ENCODE peak calls at places on chromosome 10, in nine cellular contexts. G, B, J, O, X, Q, T, M and W are unnamed samples.

GRCh38 chr10:13270877-13271551 is 28.9 kb downstream of the PHYH start:
- DNase-seq in M (no peak), B (no peak), T (no peak), G (no peak), X (no peak), O (no peak), J (peak; percentile 52), Q (no peak), W (no peak)

GRCh38 chr10:17510242-17510908 is 56.0 kb upstream of the ST8SIA6 start:
- DNase-seq in Q (no peak), B (no peak), T (no peak), J (no peak), G (no peak), X (peak; percentile 45), O (no peak), M (no peak), W (no peak)

GRCh38 chr10:61902448-61903183 is 1.1 kb downstream of the ARID5B start:
- DNase-seq in B (peak; percentile 34), X (peak; percentile 68), O (peak; percentile 48), J (peak; percentile 71), M (peak; percentile 21), T (no peak), Q (no peak), G (peak; percentile 70), W (peak; percentile 50)

GRCh38 chr10:100817268-100817839 is 72.0 kb downstream of the PAX2 start:
- DNase-seq in Q (no peak), T (no peak), G (no peak), O (no peak), X (no peak), B (no peak), M (no peak), J (no peak), W (no peak)

GRCh38 chr10:113047605-113047962 is 97.5 kb downstream of the TCF7L2 start:
- DNase-seq in J (no peak), X (no peak), T (no peak), M (no peak), Q (no peak), B (peak; percentile 42), G (no peak), O (no peak), W (no peak)

GRCh38 chr10:126458453-126458852 is 70.2 kb upstream of the ADAM12 start:
- DNase-seq in G (no peak), O (no peak), B (no peak), X (no peak), Q (no peak), T (no peak), M (no peak), J (peak; percentile 45), W (no peak)

GRCh38 chr10:110671788-110672579 is 27.8 kb downstream of the RBM20 start:
- DNase-seq in T (peak; percentile 67), J (peak; percentile 88), G (peak; percentile 29), O (peak; percentile 31), Q (peak; percentile 83), M (peak; percentile 78), B (peak; percentile 12), X (peak; percentile 78), W (no peak)

GRCh38 chr10:42783181-42783549 is 570 bp downstream of the BMS1 start:
- DNase-seq in J (peak; percentile 68), M (peak; percentile 25), B (peak; percentile 45), X (peak; percentile 29), Q (no peak), T (no peak), O (no peak), G (no peak), W (peak; percentile 8)

GRCh38 chr10:106573106-106573505 is 591.4 kb downstream of the SORCS1 start:
- DNase-seq in B (no peak), M (no peak), J (peak; percentile 73), X (no peak), T (no peak), O (no peak), G (no peak), Q (no peak), W (no peak)

GRCh38 chr10:113965683-113966082 is 78.0 kb upstream of the ADRB1 start:
- DNase-seq in J (no peak), O (no peak), G (no peak), T (no peak), M (no peak), Q (no peak), B (no peak), X (no peak), W (no peak)

GRCh38 chr10:12177642-12178041 is 18.0 kb downstream of the NUDT5 start:
- DNase-seq in O (no peak), M (no peak), Q (no peak), J (peak; percentile 97), B (no peak), G (no peak), T (no peak), X (no peak), W (no peak)

GRCh38 chr10:23314835-23315239 is 29.8 kb downstream of the C10orf67 start:
- DNase-seq in Q (no peak), B (peak; percentile 42), J (peak; percentile 92), X (peak; percentile 76), T (no peak), M (no peak), G (no peak), O (peak; percentile 45), W (peak; percentile 52)

GRCh38 chr10:51092402-51092801 is 18.1 kb downstream of the PRKG1 start:
- DNase-seq in X (no peak), B (no peak), Q (peak; percentile 79), G (peak; percentile 25), M (peak; percentile 79), T (no peak), O (no peak), J (no peak), W (no peak)

GRCh38 chr10:61888744-61889143 is 12.8 kb upstream of the ARID5B start:
- DNase-seq in J (peak; percentile 67), X (no peak), T (no peak), Q (no peak), B (no peak), G (no peak), M (no peak), O (no peak), W (no peak)

GRCh38 chr10:26254616-26255015 is 38.0 kb downstream of the GAD2 start:
- DNase-seq in T (no peak), O (no peak), X (no peak), B (no peak), Q (no peak), M (no peak), J (no peak), G (no peak), W (no peak)

GRCh38 chr10:11798862-11799735 is 24.1 kb upstream of the PROSER2 start:
- DNase-seq in G (no peak), O (no peak), M (no peak), Q (no peak), T (no peak), J (peak; percentile 52), X (no peak), B (no peak), W (no peak)

GRCh38 chr10:93006435-93007039 is 54.1 kb upstream of the CYP26C1 start:
- DNase-seq in Q (no peak), J (peak; percentile 72), X (no peak), T (no peak), G (no peak), B (peak; percentile 22), O (no peak), M (no peak), W (no peak)

GRCh38 chr10:80159166-80159888 is 26.8 kb downstream of the PLAC9 start:
- DNase-seq in X (no peak), J (no peak), Q (no peak), O (no peak), B (no peak), M (no peak), T (no peak), G (no peak), W (no peak)

GRCh38 chr10:106636781-106637491 is 527.6 kb downstream of the SORCS1 start:
- DNase-seq in G (no peak), O (no peak), B (no peak), M (peak; percentile 15), Q (no peak), J (no peak), X (no peak), T (no peak), W (no peak)

GRCh38 chr10:118568327-118568848 is 27.1 kb downstream of the PRLHR start:
- DNase-seq in M (no peak), T (peak; percentile 29), B (peak; percentile 25), J (peak; percentile 74), O (peak; percentile 24), X (peak; percentile 73), G (no peak), Q (no peak), W (peak; percentile 65)